ENCODE peak calls at places on chromosomes 13 and 19, in seven cellular contexts. One of them, this sample, is unnamed.

GRCh38 chr19:5536337-5536894 is 31.3 kb downstream of the TINCR start:
- DNase-seq in GM23248: peak
- DNase-seq in PC-3: peak
- DNase-seq in GM23338: peak
- DNase-seq in neural progenitor cell: peak
- DNase-seq in HCT116: peak
- DNase-seq in MM.1S: no peak
- DNase-seq in this sample: peak

GRCh38 chr19:43711751-43712355 is 4.0 kb upstream of the IRGC start:
- DNase-seq in GM23248: no peak
- DNase-seq in PC-3: peak
- DNase-seq in GM23338: no peak
- DNase-seq in neural progenitor cell: no peak
- DNase-seq in HCT116: no peak
- DNase-seq in MM.1S: no peak
- DNase-seq in this sample: no peak

GRCh38 chr19:45215391-45216191 is 29.6 kb downstream of the EXOC3L2 start:
- DNase-seq in GM23248: no peak
- DNase-seq in PC-3: peak
- DNase-seq in GM23338: peak
- DNase-seq in neural progenitor cell: peak
- DNase-seq in HCT116: no peak
- DNase-seq in MM.1S: no peak
- DNase-seq in this sample: peak

GRCh38 chr13:109483369-109483768 is 303.0 kb downstream of the IRS2 start:
- DNase-seq in GM23248: no peak
- DNase-seq in PC-3: no peak
- DNase-seq in GM23338: no peak
- DNase-seq in neural progenitor cell: no peak
- DNase-seq in HCT116: no peak
- DNase-seq in MM.1S: no peak
- DNase-seq in this sample: no peak

GRCh38 chr13:78121459-78122348 is 203.1 kb upstream of the EDNRB start:
- DNase-seq in GM23248: peak
- DNase-seq in PC-3: peak
- DNase-seq in GM23338: peak
- DNase-seq in neural progenitor cell: peak
- DNase-seq in HCT116: peak
- DNase-seq in MM.1S: peak
- DNase-seq in this sample: peak

GRCh38 chr13:45546410-45546765 is 69.2 kb downstream of the ERICH6B start:
- DNase-seq in GM23248: no peak
- DNase-seq in PC-3: no peak
- DNase-seq in GM23338: no peak
- DNase-seq in neural progenitor cell: no peak
- DNase-seq in HCT116: no peak
- DNase-seq in MM.1S: no peak
- DNase-seq in this sample: no peak

GRCh38 chr13:99278843-99279242 is 20.7 kb upstream of the GPR18 start:
- DNase-seq in GM23248: no peak
- DNase-seq in PC-3: no peak
- DNase-seq in GM23338: no peak
- DNase-seq in neural progenitor cell: no peak
- DNase-seq in HCT116: no peak
- DNase-seq in MM.1S: no peak
- DNase-seq in this sample: no peak

GRCh38 chr13:100789968-100790367 is 115.4 kb upstream of the TMTC4 start:
- DNase-seq in GM23248: peak
- DNase-seq in PC-3: no peak
- DNase-seq in GM23338: no peak
- DNase-seq in neural progenitor cell: no peak
- DNase-seq in HCT116: no peak
- DNase-seq in MM.1S: peak
- DNase-seq in this sample: no peak

GRCh38 chr13:23794267-23795161 is 94.7 kb downstream of the MIPEP start:
- DNase-seq in GM23248: peak
- DNase-seq in PC-3: peak
- DNase-seq in GM23338: no peak
- DNase-seq in neural progenitor cell: no peak
- DNase-seq in HCT116: no peak
- DNase-seq in MM.1S: peak
- DNase-seq in this sample: no peak

GRCh38 chr13:111329641-111330040 is 9.2 kb downstream of the TEX29 start:
- DNase-seq in GM23248: no peak
- DNase-seq in PC-3: no peak
- DNase-seq in GM23338: no peak
- DNase-seq in neural progenitor cell: no peak
- DNase-seq in HCT116: no peak
- DNase-seq in MM.1S: no peak
- DNase-seq in this sample: no peak
- TF ChIP-seq EZH2phosphoT487 in GM23248: no peak
- TF ChIP-seq EZH2phosphoT487 in PC-3: no peak
- TF ChIP-seq EZH2phosphoT487 in GM23338: no peak
- TF ChIP-seq EZH2phosphoT487 in neural progenitor cell: no peak
- TF ChIP-seq EZH2phosphoT487 in HCT116: no peak
- TF ChIP-seq EZH2phosphoT487 in MM.1S: no peak
- TF ChIP-seq EZH2phosphoT487 in this sample: no peak

DNA sequence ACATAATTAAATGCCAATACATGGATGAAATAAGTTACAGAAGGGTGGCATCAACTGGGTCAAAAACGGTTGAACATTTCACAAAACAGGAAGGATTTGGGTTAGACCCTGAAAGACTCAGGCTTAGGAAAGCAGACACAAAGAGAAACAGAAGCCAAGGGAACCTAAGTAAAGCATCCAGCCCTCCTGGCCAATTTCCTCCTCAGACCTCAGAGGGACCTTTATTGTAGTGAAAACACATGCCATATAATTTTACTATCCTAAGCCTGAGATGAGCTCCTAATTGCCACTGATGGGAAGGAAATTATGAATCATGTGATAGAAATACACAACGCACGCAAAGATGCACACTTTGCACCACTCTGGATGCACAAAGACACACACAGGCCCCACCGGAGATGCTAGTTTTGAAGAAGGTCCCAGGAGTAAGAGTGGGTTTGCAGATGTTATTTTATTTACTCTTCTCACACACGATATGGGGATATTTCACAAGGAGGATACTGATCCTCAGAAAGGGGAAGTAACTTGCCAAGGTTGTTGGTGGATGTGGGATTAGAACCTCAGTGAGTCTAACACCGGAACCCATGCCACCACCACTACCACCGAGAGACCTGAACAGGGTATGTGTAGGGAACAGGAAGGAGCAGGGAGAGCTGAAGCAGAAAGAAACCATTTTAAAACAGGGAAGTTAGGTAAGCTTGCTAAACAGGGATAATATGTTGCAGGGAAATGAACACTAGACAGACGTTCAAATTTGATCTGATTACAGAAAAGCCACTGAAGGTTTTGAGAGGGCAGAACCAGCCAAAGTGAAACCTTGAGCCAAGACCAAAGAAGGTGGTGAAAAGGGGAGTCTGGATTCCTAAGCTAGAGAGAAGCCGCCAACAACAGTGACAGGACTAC is 11.8 kb upstream of the CEACAM3 start:
- DNase-seq in GM23248: no peak
- DNase-seq in PC-3: no peak
- DNase-seq in GM23338: no peak
- DNase-seq in neural progenitor cell: no peak
- DNase-seq in HCT116: no peak
- DNase-seq in MM.1S: no peak
- DNase-seq in this sample: no peak
- H3K27ac ChIP-seq in GM23248: no peak
- H3K27ac ChIP-seq in PC-3: peak
- H3K27ac ChIP-seq in GM23338: no peak
- H3K27ac ChIP-seq in neural progenitor cell: no peak
- H3K27ac ChIP-seq in HCT116: no peak
- H3K27ac ChIP-seq in MM.1S: no peak
- H3K27ac ChIP-seq in this sample: no peak

DNA sequence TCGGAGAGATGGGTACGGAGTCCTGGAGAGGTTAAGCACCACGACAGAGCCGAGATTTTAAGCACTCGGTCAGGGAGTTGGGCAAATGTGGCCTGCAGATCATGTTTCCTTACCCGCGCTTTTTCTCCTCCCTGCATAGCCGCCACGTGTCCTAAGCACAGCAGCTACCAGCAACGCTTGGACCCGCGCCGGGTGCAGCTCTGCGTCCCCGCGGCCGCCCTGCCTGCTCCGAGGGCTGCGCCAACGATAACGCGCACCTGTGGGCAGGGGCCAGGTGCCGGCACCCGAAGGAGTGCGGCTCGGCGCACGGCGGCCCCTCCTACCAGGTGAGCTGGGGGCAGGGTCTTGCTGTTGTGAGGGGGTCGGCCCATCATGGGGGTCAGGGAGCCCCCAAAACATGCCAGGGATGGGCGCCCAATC is 24.8 kb upstream of the FXYD3 start:
- DNase-seq in GM23248: peak
- DNase-seq in PC-3: no peak
- DNase-seq in GM23338: peak
- DNase-seq in neural progenitor cell: peak
- DNase-seq in HCT116: no peak
- DNase-seq in MM.1S: peak
- DNase-seq in this sample: no peak
- TF ChIP-seq EZH2 in GM23248: no peak
- TF ChIP-seq EZH2 in PC-3: no peak
- TF ChIP-seq EZH2 in GM23338: no peak
- TF ChIP-seq EZH2 in neural progenitor cell: no peak
- TF ChIP-seq EZH2 in HCT116: no peak
- TF ChIP-seq EZH2 in MM.1S: no peak
- TF ChIP-seq EZH2 in this sample: no peak

GRCh38 chr19:37654525-37654832 is 786 bp downstream of the ZFP30 start:
- DNase-seq in GM23248: peak
- DNase-seq in PC-3: peak
- DNase-seq in GM23338: peak
- DNase-seq in neural progenitor cell: peak
- DNase-seq in HCT116: no peak
- DNase-seq in MM.1S: no peak
- DNase-seq in this sample: no peak
- TF ChIP-seq EZH2phosphoT487 in GM23248: no peak
- TF ChIP-seq EZH2phosphoT487 in PC-3: no peak
- TF ChIP-seq EZH2phosphoT487 in GM23338: no peak
- TF ChIP-seq EZH2phosphoT487 in neural progenitor cell: no peak
- TF ChIP-seq EZH2phosphoT487 in HCT116: no peak
- TF ChIP-seq EZH2phosphoT487 in MM.1S: no peak
- TF ChIP-seq EZH2phosphoT487 in this sample: no peak

GRCh38 chr19:14167594-14168138 is 31.3 kb upstream of the ASF1B start:
- DNase-seq in GM23248: no peak
- DNase-seq in PC-3: no peak
- DNase-seq in GM23338: no peak
- DNase-seq in neural progenitor cell: no peak
- DNase-seq in HCT116: no peak
- DNase-seq in MM.1S: no peak
- DNase-seq in this sample: no peak

GRCh38 chr19:14167013-14167593 is 30.7 kb upstream of the ASF1B start:
- DNase-seq in GM23248: no peak
- DNase-seq in PC-3: no peak
- DNase-seq in GM23338: no peak
- DNase-seq in neural progenitor cell: no peak
- DNase-seq in HCT116: no peak
- DNase-seq in MM.1S: no peak
- DNase-seq in this sample: no peak

GRCh38 chr19:14168259-14168972 is 32.0 kb upstream of the ASF1B start:
- DNase-seq in GM23248: no peak
- DNase-seq in PC-3: no peak
- DNase-seq in GM23338: no peak
- DNase-seq in neural progenitor cell: no peak
- DNase-seq in HCT116: no peak
- DNase-seq in MM.1S: no peak
- DNase-seq in this sample: no peak

GRCh38 chr19:14166448-14166847 is 30.1 kb upstream of the ASF1B start:
- DNase-seq in GM23248: no peak
- DNase-seq in PC-3: no peak
- DNase-seq in GM23338: no peak
- DNase-seq in neural progenitor cell: no peak
- DNase-seq in HCT116: no peak
- DNase-seq in MM.1S: no peak
- DNase-seq in this sample: no peak

DNA sequence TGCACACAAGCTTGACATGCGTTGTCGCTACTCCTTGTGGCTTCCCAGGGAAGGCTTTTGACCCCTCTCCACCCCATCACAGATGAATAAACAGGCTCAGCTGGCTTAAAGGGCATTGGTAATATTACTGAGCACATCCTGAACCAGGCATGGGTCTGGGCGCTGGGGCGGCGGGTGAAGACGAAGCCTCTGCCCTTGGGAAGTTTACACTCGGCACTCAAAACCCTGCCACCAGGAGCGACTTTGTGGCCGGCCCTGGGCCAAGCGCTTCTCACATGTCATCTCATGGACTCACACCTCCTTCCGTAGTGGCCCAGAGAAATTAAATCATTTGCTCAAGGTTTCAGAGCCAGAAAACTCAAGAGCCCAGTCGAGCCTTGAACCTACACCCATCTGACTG is 32.6 kb upstream of the ASF1B start:
- DNase-seq in GM23248: no peak
- DNase-seq in PC-3: no peak
- DNase-seq in GM23338: no peak
- DNase-seq in neural progenitor cell: no peak
- DNase-seq in HCT116: no peak
- DNase-seq in MM.1S: no peak
- DNase-seq in this sample: no peak
- H3K27ac ChIP-seq in GM23248: no peak
- H3K27ac ChIP-seq in PC-3: no peak
- H3K27ac ChIP-seq in GM23338: no peak
- H3K27ac ChIP-seq in neural progenitor cell: no peak
- H3K27ac ChIP-seq in HCT116: no peak
- H3K27ac ChIP-seq in MM.1S: no peak
- H3K27ac ChIP-seq in this sample: no peak

This sample was measured in hepatocyte.